ENCODE peak calls at places on chromosomes 6 and 20, in seven cellular contexts. P is left colon, A is HT1080, N is nucleus accumbens, G is GM03348, Y is glomerular endothelial cell, K is pons. L is an unnamed sample.

GRCh38 chr6:170137911-170138910 is 152.7 kb downstream of the DLL1 start:
- DNase-seq in A (no peak), N (no peak), G (no peak), K (no peak), P (no peak), Y (no peak), L (no peak)

GRCh38 chr20:1038205-1038604 is 36.1 kb upstream of the RSPO4 start:
- DNase-seq in K (no peak), P (no peak), N (no peak), G (no peak), A (no peak), Y (no peak), L (no peak)

GRCh38 chr20:48619126-48620101 is 208.4 kb downstream of the PREX1 start:
- DNase-seq in N (no peak), K (no peak), A (no peak), P (peak), G (no peak), Y (no peak), L (peak)

GRCh38 chr6:30156262-30156599 is 4.8 kb downstream of the TRIM10 start:
- DNase-seq in P (peak), Y (no peak), N (no peak), G (peak), A (peak), K (no peak), L (peak)

GRCh38 chr6:135161996-135162395 is 19.1 kb upstream of the MYB start:
- DNase-seq in N (no peak), A (no peak), Y (no peak), G (no peak), P (no peak), K (no peak), L (no peak)

GRCh38 chr6:110232456-110232855 is 52.2 kb downstream of the CDC40 start:
- DNase-seq in P (no peak), K (no peak), G (peak), A (no peak), Y (no peak), N (no peak), L (no peak)

GRCh38 chr20:5171074-5171789 is 44.4 kb downstream of the CDS2 start:
- DNase-seq in G (no peak), N (peak), Y (no peak), A (no peak), P (no peak), K (no peak), L (no peak)

GRCh38 chr20:33251496-33251895 is 15.7 kb downstream of the BPIFA1 start:
- DNase-seq in Y (no peak), P (no peak), G (no peak), N (no peak), K (no peak), A (no peak), L (no peak)

GRCh38 chr6:155710704-155711103 is 255.1 kb upstream of the NOX3 start:
- DNase-seq in N (no peak), Y (no peak), G (no peak), A (no peak), K (no peak), P (no peak), L (no peak)

GRCh38 chr20:32321390-32321789 is 36.7 kb upstream of the ASXL1 start:
- DNase-seq in P (no peak), N (no peak), G (no peak), Y (no peak), K (no peak), A (no peak), L (no peak)

GRCh38 chr6:19578489-19578888 is 258.7 kb upstream of the ID4 start:
- DNase-seq in G (peak), N (no peak), A (no peak), K (no peak), Y (no peak), P (no peak), L (no peak)

GRCh38 chr6:30500421-30501069 is 11.2 kb downstream of the HLA-E start:
- DNase-seq in K (no peak), G (peak), A (peak), Y (no peak), N (no peak), P (no peak), L (no peak)

GRCh38 chr6:46490425-46491200 is 636 bp downstream of the RCAN2 start:
- DNase-seq in Y (no peak), K (peak), A (no peak), P (peak), G (peak), N (peak), L (peak)

GRCh38 chr6:24985313-24985712 is 49.6 kb upstream of the RIPOR2 start:
- DNase-seq in Y (no peak), A (no peak), P (no peak), G (no peak), N (no peak), K (no peak), L (no peak)

GRCh38 chr6:143955971-143956370 is 52.1 kb downstream of the PLAGL1 start:
- DNase-seq in G (no peak), A (peak), Y (no peak), P (no peak), K (no peak), N (no peak), L (no peak)

L was measured in mucosa of descending colon.